ENCODE peak calls at places on chromosomes 7 and 10, in four cellular contexts. Y, Z, J and K are unnamed samples.

GRCh38 chr10:70943806-70944466 is 55.6 kb upstream of the PCBD1 start:
- DNase-seq in Y (no peak), J (no peak), Z (no peak), K (no peak)

GRCh38 chr10:104638861-104639594 is 2.1 kb upstream of the SORCS3 start:
- DNase-seq in Z (no peak), J (no peak), Y (no peak), K (peak; percentile 33)

GRCh38 chr7:96184783-96185182 is 137.1 kb downstream of the SLC25A13 start:
- DNase-seq in Z (no peak), J (no peak), Y (no peak), K (no peak)

GRCh38 chr7:131961281-131961680 is 404.9 kb upstream of the PODXL start:
- DNase-seq in Y (no peak), J (no peak), Z (no peak), K (no peak)

GRCh38 chr10:110794808-110795207 is 76.9 kb upstream of the PDCD4 start:
- DNase-seq in Y (no peak), J (no peak), Z (no peak), K (no peak)

GRCh38 chr10:60944159-60944909 is at the start of gene RHOBTB1:
- DNase-seq in Y (no peak), J (no peak), Z (peak; percentile 34), K (peak; percentile 82)

GRCh38 chr10:116888380-116889055 is 39.2 kb downstream of the ENO4 start:
- DNase-seq in J (peak; percentile 39), Y (no peak), Z (peak; percentile 4), K (no peak)

GRCh38 chr10:99346247-99346646 is 17.1 kb downstream of the CNNM1 start:
- DNase-seq in Z (no peak), Y (no peak), J (no peak), K (no peak)

GRCh38 chr7:19248681-19249080 is 103.5 kb upstream of the FERD3L start:
- DNase-seq in Y (no peak), Z (no peak), J (no peak), K (no peak)

GRCh38 chr7:144814326-144814725 is 21.5 kb downstream of the TPK1 start:
- DNase-seq in Y (no peak), J (no peak), Z (no peak), K (no peak)

GRCh38 chr7:66877577-66878300 is 43.3 kb upstream of the TMEM248 start:
- DNase-seq in Z (no peak), Y (peak; percentile 54), J (no peak), K (no peak)

GRCh38 chr7:108311446-108312168 is 144.6 kb downstream of the NRCAM start:
- DNase-seq in Z (no peak), Y (peak; percentile 57), J (no peak), K (no peak)

GRCh38 chr10:93198401-93199175 is 124.9 kb downstream of the CYP26A1 start:
- DNase-seq in J (no peak), Z (no peak), Y (no peak), K (no peak)

GRCh38 chr10:3427316-3427715 is 254.7 kb upstream of the PITRM1 start:
- DNase-seq in Z (no peak), J (no peak), Y (no peak), K (no peak)

GRCh38 chr10:119651514-119652327 is 541 bp downstream of the BAG3 start:
- DNase-seq in Y (no peak), J (no peak), Z (no peak), K (peak; percentile 55)

GRCh38 chr7:2288503-2288902 is 25.7 kb downstream of the SNX8 start:
- DNase-seq in Z (no peak), Y (no peak), J (no peak), K (no peak)

GRCh38 chr7:68192941-68193340 is 1196.3 kb downstream of the TYW1 start:
- DNase-seq in Y (no peak), J (no peak), Z (no peak), K (no peak)

GRCh38 chr10:45008524-45009161 is 7.9 kb downstream of the ZNF22 start:
- DNase-seq in Y (peak; percentile 35), Z (peak; percentile 88), J (no peak), K (peak; percentile 68)

GRCh38 chr7:77727527-77727926 is 31.3 kb downstream of the RSBN1L start:
- DNase-seq in Z (no peak), J (no peak), Y (no peak), K (no peak)

GRCh38 chr10:104707602-104708160 is 66.6 kb downstream of the SORCS3 start:
- DNase-seq in Z (no peak), J (no peak), Y (no peak), K (no peak)

GRCh38 chr10:125187238-125188194 is 27.2 kb upstream of the CTBP2 start:
- DNase-seq in Z (no peak), J (no peak), Y (no peak), K (no peak)

GRCh38 chr7:73585196-73585595 is 6.8 kb upstream of the TBL2 start:
- DNase-seq in J (no peak), Z (no peak), Y (no peak), K (no peak)

GRCh38 chr7:19589436-19589835 is 119.4 kb downstream of the POLR1F start:
- DNase-seq in Z (no peak), Y (no peak), J (no peak), K (no peak)

GRCh38 chr7:22356855-22357310 is at the start of gene RAPGEF5:
- DNase-seq in J (no peak), Y (no peak), Z (no peak), K (no peak)

GRCh38 chr10:8137272-8137680 is 82.8 kb downstream of the GATA3 start:
- DNase-seq in Y (no peak), J (no peak), Z (no peak), K (no peak)

GRCh38 chr10:8138471-8138870 is 84.0 kb downstream of the GATA3 start:
- DNase-seq in Y (no peak), Z (no peak), J (no peak), K (no peak)

GRCh38 chr10:8133146-8133545 is 78.7 kb downstream of the GATA3 start:
- DNase-seq in J (no peak), Z (no peak), Y (peak; percentile 80), K (no peak)

GRCh38 chr10:8137726-8138125 is 83.2 kb downstream of the GATA3 start:
- DNase-seq in Y (no peak), Z (no peak), J (no peak), K (no peak)

DNA sequence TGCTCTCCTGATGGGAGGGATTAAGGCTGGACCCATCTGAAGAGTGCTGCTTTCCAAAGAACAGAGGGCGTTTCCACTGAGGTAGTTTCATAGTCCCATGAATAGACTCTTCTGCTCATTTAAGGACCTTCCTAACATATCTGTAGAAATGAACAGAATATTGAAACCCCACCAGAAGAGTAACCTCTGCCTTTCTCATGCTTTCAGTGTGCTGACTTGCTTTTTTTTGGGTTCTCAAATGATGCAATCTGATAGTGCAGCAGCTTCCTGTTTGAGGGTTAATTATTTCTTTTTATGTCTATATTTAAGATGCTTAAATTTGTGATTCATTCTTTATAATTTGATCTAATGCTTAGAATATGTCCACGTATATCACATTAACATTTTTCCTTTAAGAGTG is 82.3 kb downstream of the GATA3 start:
- DNase-seq in Z (no peak), J (no peak), Y (no peak), K (no peak)
- TF ChIP-seq CBX5 in Z (no peak), J (no peak), Y (no peak), K (no peak)

GRCh38 chr7:8282871-8283270 is 20.9 kb upstream of the ICA1 start:
- DNase-seq in Y (no peak), J (no peak), Z (no peak), K (no peak)
- H3K36me3 ChIP-seq in Y (no peaks in the 10 kb centered on the region), J (no peaks in the 10 kb centered on the region), Z (no peaks in the 10 kb centered on the region), K (no peaks in the 10 kb centered on the region)

GRCh38 chr10:92108120-92108519 is 182.8 kb downstream of the CPEB3 start:
- DNase-seq in Y (no peak), Z (no peak), J (no peak), K (no peak)

GRCh38 chr10:92111336-92111939 is 179.4 kb downstream of the CPEB3 start:
- DNase-seq in J (no peak), Y (no peak), Z (peak; percentile 43), K (no peak)

GRCh38 chr10:92108747-92109146 is 182.1 kb downstream of the CPEB3 start:
- DNase-seq in Y (no peak), Z (no peak), J (no peak), K (no peak)

GRCh38 chr10:92112462-92112861 is 178.4 kb downstream of the CPEB3 start:
- DNase-seq in J (no peak), Y (no peak), Z (no peak), K (no peak)

DNA sequence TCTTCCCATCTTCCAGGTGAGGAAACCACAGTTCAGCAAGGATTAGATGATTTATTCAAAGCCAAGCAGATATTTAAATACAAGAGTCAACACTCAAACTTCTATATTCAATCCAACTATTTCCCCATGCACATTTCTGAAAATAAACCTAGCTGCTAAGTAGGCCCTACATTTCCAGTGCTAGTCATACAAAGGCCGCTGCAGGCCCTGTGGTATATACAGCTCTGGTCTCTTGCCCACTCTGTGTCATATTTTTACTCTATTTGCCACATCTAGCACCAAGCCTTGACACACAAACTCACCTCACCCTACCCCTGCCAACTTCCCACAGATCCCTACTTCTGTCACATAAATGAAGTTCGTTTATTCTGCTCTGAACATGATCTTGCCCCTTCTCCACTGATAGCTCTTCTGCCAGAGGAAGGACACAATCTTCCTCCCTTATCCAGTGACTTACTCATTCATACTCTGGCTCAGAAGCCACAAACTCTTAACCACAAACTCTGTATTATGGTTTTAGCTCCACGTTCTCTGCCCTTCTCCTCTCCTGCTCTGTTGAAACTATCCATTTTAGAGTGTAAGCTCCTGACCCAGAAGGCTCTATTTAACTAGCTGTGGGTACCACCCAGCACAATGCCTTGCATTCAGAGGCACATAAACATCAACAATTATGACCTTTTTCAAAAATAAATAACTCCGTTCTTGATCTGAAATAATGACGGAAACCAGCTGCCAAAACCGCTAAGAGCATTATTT is 180.7 kb downstream of the CPEB3 start:
- DNase-seq in Y (no peak), Z (no peak), J (no peak), K (peak; percentile 13)
- TF ChIP-seq CBX5 in Y (no peak), Z (no peak), J (no peak), K (no peak)

GRCh38 chr10:87930141-87930540 is 66.7 kb downstream of the PTEN start:
- DNase-seq in Y (no peak), Z (no peak), J (no peak), K (no peak)

GRCh38 chr10:87928996-87929395 is 65.6 kb downstream of the PTEN start:
- DNase-seq in Y (no peak), Z (no peak), J (no peak), K (no peak)

GRCh38 chr10:87925570-87925969 is 62.1 kb downstream of the PTEN start:
- DNase-seq in Z (no peak), J (no peak), Y (no peak), K (no peak)

GRCh38 chr10:87923233-87923632 is 59.8 kb downstream of the PTEN start:
- DNase-seq in J (no peak), Y (no peak), Z (no peak), K (no peak)

GRCh38 chr10:87927091-87927490 is 63.7 kb downstream of the PTEN start:
- DNase-seq in Z (no peak), Y (no peak), J (no peak), K (no peak)
- H3K36me3 ChIP-seq in Z (peaks cover 11% of the 10 kb centered on the region), Y (peaks cover 3% of the 10 kb centered on the region), J (no peaks in the 10 kb centered on the region), K (peaks cover 9% of the 10 kb centered on the region)

DNA sequence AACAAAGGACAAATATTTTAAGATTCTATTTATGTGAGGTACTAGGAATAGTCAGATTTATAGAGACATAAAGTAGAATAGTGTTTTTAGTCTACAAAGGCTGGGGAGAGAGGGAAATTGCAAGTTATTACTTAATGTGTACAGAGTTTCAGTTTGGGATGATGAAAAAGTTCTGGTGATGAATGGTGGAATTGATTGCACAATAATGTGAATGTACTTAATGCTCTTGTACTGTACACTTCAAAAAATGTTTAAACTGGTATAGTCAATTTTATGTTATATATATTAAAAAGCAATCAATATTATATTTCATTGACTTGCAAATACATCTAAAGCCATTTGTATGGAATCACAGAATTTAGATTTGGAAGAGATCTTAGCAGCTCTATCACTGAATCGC is 213.4 kb downstream of the PPP1R3A start:
- DNase-seq in Z (no peak), Y (no peak), J (no peak), K (no peak)
- TF ChIP-seq CBX5 in Z (no peak), Y (no peak), J (no peak), K (no peak)